ENCODE peak calls at places on chromosomes 3 and 15, in ten cellular contexts. I is NCI-H1092, R is hepatic stellate cell, O is H4, A is cardiac septum, E is stromal cell of bone marrow, L is upper lobe of right lung, F is GM18507, M is NCI-H460, C is AG08395. B is an unnamed sample.

GRCh38 chr15:96086164-96086563 is 244.3 kb upstream of the NR2F2 start:
- DNase-seq in I (no peak), R (no peak), O (no peak), A (no peak), E (no peak), L (no peak), F (no peak), M (no peak), C (no peak), B (no peak)

GRCh38 chr15:76162050-76162425 is 102.3 kb downstream of the TMEM266 start:
- DNase-seq in I (no peak), R (no peak), O (no peak), A (no peak), E (no peak), L (no peak), F (no peak), M (no peak), C (no peak), B (no peak)

GRCh38 chr3:42499478-42499871 is 3.0 kb upstream of the VIPR1 start:
- DNase-seq in I (no peak), R (no peak), O (no peak), A (peak), E (no peak), L (no peak), F (no peak), M (no peak), C (no peak), B (no peak)

GRCh38 chr15:94607176-94607654 is 375.9 kb downstream of the MCTP2 start:
- DNase-seq in I (no peak), R (no peak), O (peak), A (no peak), E (no peak), L (no peak), F (no peak), M (no peak), C (no peak), B (no peak)

GRCh38 chr15:88463870-88464532 is 3.2 kb downstream of the MRPL46 start:
- DNase-seq in I (no peak), R (no peak), O (no peak), A (no peak), E (no peak), L (no peak), F (no peak), M (no peak), C (no peak), B (no peak)

GRCh38 chr15:99618941-99619411 is 53.2 kb downstream of the MEF2A start:
- DNase-seq in I (no peak), R (no peak), O (no peak), A (no peak), E (peak), L (no peak), F (no peak), M (no peak), C (peak), B (no peak)

GRCh38 chr15:63896336-63897115 is 62.8 kb upstream of the HERC1 start:
- DNase-seq in I (no peak), R (peak), O (peak), A (no peak), E (peak), L (peak), F (peak), M (no peak), C (peak), B (peak)

GRCh38 chr15:101451192-101451799 is 38.2 kb downstream of the PCSK6 start:
- DNase-seq in I (no peak), R (no peak), O (no peak), A (peak), E (no peak), L (no peak), F (no peak), M (no peak), C (peak), B (peak)

GRCh38 chr15:38745136-38745535 is 180.5 kb upstream of the RASGRP1 start:
- DNase-seq in I (no peak), R (no peak), O (no peak), A (no peak), E (no peak), L (no peak), F (no peak), M (no peak), C (peak), B (peak)

GRCh38 chr3:160992712-160993111 is 112.4 kb downstream of the B3GALNT1 start:
- DNase-seq in I (no peak), R (no peak), O (no peak), A (no peak), E (no peak), L (no peak), F (no peak), M (no peak), C (no peak), B (no peak)

GRCh38 chr15:40999190-40999589 is 45.9 kb downstream of the CHAC1 start:
- DNase-seq in I (no peak), R (peak), O (no peak), A (no peak), E (no peak), L (no peak), F (no peak), M (no peak), C (peak), B (peak)

GRCh38 chr3:30747771-30748281 is 141.4 kb downstream of the TGFBR2 start:
- DNase-seq in I (no peak), R (peak), O (peak), A (no peak), E (peak), L (no peak), F (no peak), M (no peak), C (peak), B (peak)

GRCh38 chr3:42758126-42758525 is 14.9 kb downstream of the CCDC13 start:
- DNase-seq in I (no peak), R (no peak), O (no peak), A (no peak), E (no peak), L (no peak), F (no peak), M (no peak), C (no peak), B (no peak)